ENCODE peak calls at places on chromosome 22, in six cellular contexts. Q, O, Z, F, S and P are unnamed samples. For H3K36me3 and H3K4me1, the result is how much of the 10 kb centered on the place peaks cover.

GRCh38 chr22:36368359-36368983 is 19.3 kb downstream of the MYH9 start:
- DNase-seq in S (peak), F (peak), Q (peak), Z (no peak), O (peak), P (no peak)

GRCh38 chr22:38718414-38718813 is 12.7 kb downstream of the GTPBP1 start:
- DNase-seq in Z (peak), Q (peak), F (peak), S (peak), O (peak), P (no peak)

GRCh38 chr22:19058713-19059451 is 63.3 kb downstream of the DGCR2 start:
- DNase-seq in Q (no peak), O (no peak), Z (peak), S (no peak), F (no peak), P (no peak)

GRCh38 chr22:19759994-19760651 is 455 bp upstream of the TBX1 start:
- DNase-seq in O (no peak), S (no peak), F (no peak), Q (peak), Z (no peak), P (no peak)

GRCh38 chr22:19898831-19899567 is 42.6 kb upstream of the COMT start:
- DNase-seq in F (peak), O (no peak), Z (no peak), Q (no peak), S (no peak), P (no peak)

GRCh38 chr22:35377735-35378134 is 3.2 kb upstream of the HMOX1 start:
- DNase-seq in Q (peak), F (no peak), S (no peak), O (no peak), Z (no peak), P (no peak)

GRCh38 chr22:20437253-20438065 is at the start of gene SCARF2:
- DNase-seq in Q (peak), O (peak), F (no peak), S (no peak), Z (no peak), P (no peak)

GRCh38 chr22:26779108-26779507 is 121.7 kb downstream of the MIAT start:
- DNase-seq in O (no peak), Q (no peak), S (no peak), Z (no peak), F (no peak), P (no peak)

GRCh38 chr22:39457047-39457545 is 284 bp downstream of the MGAT3 start:
- DNase-seq in S (no peak), O (no peak), Q (no peak), F (no peak), Z (no peak), P (no peak)

GRCh38 chr22:17563936-17564391 is 666 bp downstream of the SLC25A18 start:
- DNase-seq in O (no peak), S (no peak), Q (no peak), F (no peak), Z (no peak), P (no peak)

GRCh38 chr22:35686298-35686697 is 31.4 kb upstream of the APOL5 start:
- DNase-seq in Q (no peak), F (no peak), S (no peak), Z (no peak), O (no peak), P (no peak)

GRCh38 chr22:25448435-25449051 is 115.9 kb upstream of the GRK3 start:
- DNase-seq in Z (no peak), S (no peak), Q (peak), O (peak), F (no peak), P (no peak)

GRCh38 chr22:39306456-39307361 is 12.7 kb downstream of the RPL3 start:
- DNase-seq in Q (peak), Z (peak), F (no peak), S (no peak), O (peak), P (no peak)

GRCh38 chr22:38873469-38874411 is 1.7 kb upstream of the CBX6 start:
- DNase-seq in Z (peak), O (no peak), Q (no peak), F (no peak), S (peak), P (peak)

GRCh38 chr22:48805516-48805915 is 1022.2 kb downstream of the BRD1 start:
- DNase-seq in O (no peak), F (no peak), Z (no peak), S (no peak), Q (no peak), P (no peak)

GRCh38 chr22:39956932-39957664 is 3.1 kb upstream of the TMA7B start:
- DNase-seq in S (no peak), O (no peak), Q (no peak), F (no peak), Z (no peak), P (no peak)

GRCh38 chr22:11066458-11067285 is 4461.3 kb upstream of the OR11H1 start:
- DNase-seq in F (no peak), Z (no peak), Q (no peak), S (no peak), O (no peak), P (peak)

GRCh38 chr22:19679476-19680099 is 34.7 kb upstream of the SEPTIN5 start:
- DNase-seq in Q (peak), O (peak), Z (peak), S (no peak), F (no peak), P (no peak)

GRCh38 chr22:39363751-39364484 is 14.1 kb downstream of the SYNGR1 start:
- DNase-seq in S (no peak), Q (no peak), O (no peak), Z (no peak), F (no peak), P (no peak)

GRCh38 chr22:36875741-36876140 is 14.9 kb downstream of the NCF4 start:
- DNase-seq in Z (no peak), S (no peak), O (no peak), F (no peak), Q (no peak), P (no peak)

GRCh38 chr22:28129319-28129962 is 210.4 kb upstream of the PITPNB start:
- DNase-seq in F (no peak), S (no peak), Z (no peak), O (no peak), Q (peak), P (peak)

GRCh38 chr22:36771376-36772063 is 4.4 kb downstream of the IFT27 start:
- DNase-seq in Q (no peak), S (no peak), Z (no peak), F (no peak), O (no peak), P (no peak)

GRCh38 chr22:37260939-37261338 is 16.9 kb upstream of the RAC2 start:
- DNase-seq in O (peak), S (no peak), Q (peak), Z (peak), F (peak), P (no peak)

GRCh38 chr22:29186302-29186701 is 19.4 kb upstream of the EMID1 start:
- DNase-seq in Z (no peak), F (no peak), Q (no peak), O (no peak), S (no peak), P (no peak)

GRCh38 chr22:29190051-29190450 is 15.6 kb upstream of the EMID1 start:
- DNase-seq in S (no peak), Q (no peak), O (no peak), Z (no peak), F (no peak), P (no peak)

GRCh38 chr22:29184886-29185575 is 20.7 kb upstream of the EMID1 start:
- DNase-seq in O (no peak), Z (no peak), Q (no peak), S (no peak), F (no peak), P (no peak)

GRCh38 chr22:29187831-29188230 is 17.9 kb upstream of the EMID1 start:
- DNase-seq in F (no peak), Z (no peak), Q (no peak), S (no peak), O (no peak), P (no peak)

GRCh38 chr22:29183971-29184595 is 21.6 kb upstream of the EMID1 start:
- DNase-seq in S (no peak), F (no peak), Z (no peak), Q (no peak), O (no peak), P (no peak)
- H3K36me3 ChIP-seq in S (under half), F (under half), Z (under half), Q (under half), O (under half), P (under half)

GRCh38 chr22:23192558-23192957 is 12.2 kb downstream of the BCR start:
- DNase-seq in Q (no peak), S (no peak), Z (no peak), O (no peak), F (no peak), P (no peak)

GRCh38 chr22:23192133-23192532 is 11.8 kb downstream of the BCR start:
- DNase-seq in Z (peak), Q (peak), F (no peak), S (no peak), O (no peak), P (no peak)

GRCh38 chr22:23193420-23193819 is 13.1 kb downstream of the BCR start:
- DNase-seq in O (no peak), Z (no peak), F (no peak), S (no peak), Q (no peak), P (no peak)

GRCh38 chr22:23187871-23188700 is 7.8 kb downstream of the BCR start:
- DNase-seq in O (peak), F (no peak), Q (no peak), S (no peak), Z (no peak), P (no peak)

DNA sequence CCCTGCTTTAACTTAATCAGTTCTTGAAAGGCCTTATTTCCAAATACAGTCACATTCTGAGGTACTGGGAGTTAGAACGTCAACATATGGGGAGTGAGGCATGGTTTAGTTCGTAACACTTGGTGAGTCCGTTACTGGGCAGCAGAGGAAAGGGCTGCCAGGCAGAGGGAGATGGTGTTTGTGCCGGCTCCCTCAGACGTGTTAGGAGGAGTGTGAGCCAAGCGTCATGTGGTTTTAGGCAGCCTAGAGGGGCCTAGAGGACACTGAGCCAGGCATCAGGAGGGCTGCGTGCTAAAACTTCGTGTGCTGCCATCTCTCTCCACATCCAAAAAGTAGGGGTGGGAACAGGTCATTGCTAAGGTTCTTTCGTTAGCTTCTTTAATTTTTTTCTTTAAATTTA is 10.2 kb downstream of the BCR start:
- DNase-seq in S (no peak), Z (no peak), F (no peak), O (no peak), Q (no peak), P (no peak)
- H3K4me1 ChIP-seq in S (under half), Z (half or more), F (under half), O (under half), Q (under half), P (under half)

GRCh38 chr22:24419480-24419860 is 7.9 kb upstream of the ADORA2A start:
- DNase-seq in Z (no peak), S (no peak), Q (no peak), F (no peak), O (no peak), P (no peak)

GRCh38 chr22:24421428-24421931 is 5.9 kb upstream of the ADORA2A start:
- DNase-seq in F (peak), O (no peak), Q (peak), Z (no peak), S (no peak), P (no peak)

GRCh38 chr22:24420977-24421343 is 6.4 kb upstream of the ADORA2A start:
- DNase-seq in Q (no peak), F (no peak), O (no peak), Z (no peak), S (no peak), P (no peak)

GRCh38 chr22:24418786-24419479 is 8.5 kb upstream of the ADORA2A start:
- DNase-seq in S (no peak), F (no peak), Z (no peak), Q (no peak), O (no peak), P (no peak)

GRCh38 chr22:24420072-24420976 is 7.1 kb upstream of the ADORA2A start:
- DNase-seq in Q (peak), Z (no peak), S (no peak), O (peak), F (peak), P (no peak)
- TF ChIP-seq POLR2AphosphoS5 in Q (no peak), Z (no peak), S (peak), O (peak), F (no peak), P (peak)

GRCh38 chr22:31102441-31103081 is 4.8 kb downstream of the SELENOM start:
- DNase-seq in Z (peak), F (peak), O (peak), Q (no peak), S (no peak), P (peak)
- H3K36me3 ChIP-seq in Z (under half), F (under half), O (under half), Q (under half), S (under half), P (half or more)

DNA sequence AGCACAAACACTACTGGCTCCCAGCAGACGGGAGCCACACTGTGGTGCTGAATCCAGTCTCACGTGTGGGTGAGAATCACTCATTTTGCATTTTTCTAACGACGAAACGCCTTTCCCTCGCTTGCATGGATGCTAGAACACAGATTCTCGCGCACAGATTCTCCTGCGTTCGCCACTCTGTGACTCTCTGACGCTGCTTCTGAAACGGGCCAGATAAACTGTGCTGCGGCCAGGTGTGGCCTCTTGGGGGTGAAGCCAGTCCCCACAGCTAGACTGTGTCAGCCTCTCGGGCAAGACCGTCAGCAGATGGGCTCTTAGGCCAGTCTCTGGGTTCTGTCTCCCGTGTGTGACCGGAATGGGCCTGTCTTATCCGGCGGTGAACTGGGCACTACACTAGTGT is 44.6 kb downstream of the TRMU start:
- DNase-seq in O (no peak), Q (no peak), S (no peak), F (no peak), Z (no peak), P (no peak)
- H3K4me1 ChIP-seq in O (under half), Q (under half), S (under half), F (half or more), Z (under half), P (under half)

DNA sequence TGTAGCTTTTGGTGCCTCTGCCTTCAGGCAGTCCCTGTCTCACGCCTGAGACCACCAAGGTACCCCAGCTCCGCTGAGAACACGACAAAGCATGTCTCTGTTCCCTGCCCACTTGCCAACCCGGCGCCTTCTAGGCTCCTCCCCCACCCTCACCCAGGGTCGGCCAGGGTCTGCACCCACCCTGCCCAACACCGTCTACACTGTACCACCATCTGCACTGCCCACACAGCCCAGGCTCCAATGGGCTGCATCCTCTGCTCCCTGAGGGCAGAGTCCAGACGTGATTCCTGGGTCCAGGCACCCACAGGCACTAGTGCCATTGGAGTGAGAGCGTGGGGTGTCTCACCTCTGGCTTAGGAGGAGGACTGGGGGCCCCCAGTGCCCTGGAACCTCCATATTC is 22.8 kb upstream of the ACR start:
- DNase-seq in O (no peak), Q (no peak), S (no peak), F (no peak), Z (no peak), P (no peak)
- TF ChIP-seq POLR2AphosphoS5 in O (no peak), Q (no peak), S (no peak), F (no peak), Z (no peak), P (no peak)

GRCh38 chr22:50425179-50425916 is 49.5 kb downstream of the SBF1 start:
- DNase-seq in F (no peak), Q (no peak), Z (no peak), O (peak), S (no peak), P (no peak)
- H3K36me3 ChIP-seq in F (under half), Q (under half), Z (half or more), O (under half), S (under half), P (half or more)

GRCh38 chr22:41900652-41901312 is 14.1 kb downstream of the SHISA8 start:
- DNase-seq in S (no peak), Q (no peak), F (no peak), Z (no peak), O (no peak), P (no peak)
- H3K4me1 ChIP-seq in S (under half), Q (under half), F (under half), Z (under half), O (under half), P (under half)

GRCh38 chr22:50581950-50582561 is 593 bp downstream of the CHKB start:
- DNase-seq in Q (no peak), O (no peak), F (no peak), S (no peak), Z (no peak), P (no peak)
- TF ChIP-seq POLR2AphosphoS5 in Q (no peak), O (no peak), F (no peak), S (no peak), Z (no peak), P (no peak)